ENCODE peak calls at places on chromosome 7, in eight cellular contexts. X is fibroblast of pulmonary artery, L is HCT116, E is cardiac fibroblast, Z is RWPE1, D is H1, Y is CD14-positive monocyte, R is tibial nerve. C is an unnamed sample.

GRCh38 chr7:50706469-50706937 is 76.2 kb downstream of the GRB10 start:
- DNase-seq in Z (peak; percentile 42), E (no peak), D (no peak), R (no peak), L (no peak), X (no peak), Y (no peak), C (no peak)

GRCh38 chr7:135186841-135187253 is 16.3 kb upstream of the CYREN start:
- DNase-seq in L (no peak), R (no peak), Y (peak; percentile 33), Z (no peak), D (no peak), X (no peak), E (no peak), C (no peak)

GRCh38 chr7:98202367-98203195 is 8.7 kb upstream of the BHLHA15 start:
- DNase-seq in Z (no peak), Y (no peak), D (no peak), L (no peak), R (no peak), E (no peak), X (no peak), C (no peak)

GRCh38 chr7:30932562-30932961 is 20.9 kb downstream of the AQP1 start:
- DNase-seq in L (no peak), Y (peak; percentile 28), R (no peak), D (no peak), Z (no peak), E (no peak), X (no peak), C (no peak)

GRCh38 chr7:6419310-6419773 is 28.4 kb downstream of the DAGLB start:
- DNase-seq in R (no peak), Y (no peak), X (no peak), L (no peak), D (no peak), Z (no peak), E (no peak), C (peak; percentile 81)

GRCh38 chr7:39560398-39560797 is 5.8 kb upstream of the YAE1 start:
- DNase-seq in X (peak; percentile 24), Z (no peak), D (no peak), Y (no peak), L (no peak), E (no peak), R (no peak), C (no peak)

GRCh38 chr7:134890246-134891240 is 95.8 kb upstream of the AGBL3 start:
- DNase-seq in Z (peak; percentile 27), R (no peak), L (no peak), D (no peak), X (peak; percentile 69), Y (no peak), E (peak; percentile 71), C (peak; percentile 64)

GRCh38 chr7:137337902-137338301 is 5.6 kb downstream of the PTN start:
- DNase-seq in E (no peak), Z (no peak), D (no peak), X (no peak), L (no peak), Y (no peak), R (no peak), C (no peak)

GRCh38 chr7:44482502-44483485 is 7.7 kb downstream of the NUDCD3 start:
- DNase-seq in D (no peak), Z (no peak), Y (no peak), R (no peak), L (no peak), E (no peak), X (no peak), C (no peak)

GRCh38 chr7:44471850-44472249 is 18.6 kb downstream of the NUDCD3 start:
- DNase-seq in D (no peak), X (no peak), Y (no peak), Z (no peak), R (no peak), E (peak; percentile 19), L (no peak), C (no peak)

GRCh38 chr7:44477955-44478354 is 12.5 kb downstream of the NUDCD3 start:
- DNase-seq in X (no peak), D (no peak), E (no peak), Y (no peak), Z (no peak), R (no peak), L (no peak), C (no peak)

GRCh38 chr7:44473295-44473694 is 17.2 kb downstream of the NUDCD3 start:
- DNase-seq in Y (no peak), X (peak; percentile 47), Z (peak; percentile 77), D (no peak), L (no peak), R (no peak), E (peak; percentile 63), C (no peak)

DNA sequence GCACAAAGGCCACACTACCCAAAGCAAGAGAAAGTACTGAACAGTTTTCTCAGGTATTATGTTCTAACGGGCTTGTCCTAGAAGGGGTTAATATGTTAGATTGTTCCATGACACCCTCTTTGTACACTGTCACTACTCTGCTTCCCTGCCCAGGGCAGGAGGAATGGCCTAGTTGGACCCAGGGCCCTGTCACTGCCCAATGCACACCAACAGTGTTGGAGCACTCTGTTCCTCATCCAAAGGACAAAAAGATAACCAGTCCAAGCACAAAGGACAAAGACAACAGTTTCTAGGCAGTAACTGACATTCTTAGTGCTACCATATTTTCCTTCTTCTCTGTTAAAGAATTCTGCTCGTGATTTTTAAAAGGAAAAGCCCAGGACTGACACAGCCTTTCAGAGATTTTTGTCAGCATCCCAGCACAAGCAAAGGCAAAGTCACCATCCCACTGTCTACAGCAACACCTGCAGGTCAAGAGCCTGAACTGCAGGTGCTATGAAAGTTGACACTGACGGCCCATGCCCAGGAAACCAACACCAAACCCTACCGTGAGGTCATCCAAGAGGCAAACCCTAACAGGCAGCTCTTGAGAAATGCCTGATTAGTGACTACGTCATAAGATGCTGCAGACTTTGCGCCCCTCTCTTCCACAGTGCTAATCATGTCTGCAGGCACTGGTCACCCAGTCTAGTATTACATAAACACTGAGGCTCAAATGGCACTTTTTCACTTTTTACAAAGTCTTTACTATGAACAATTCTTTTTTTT is 13.2 kb downstream of the NUDCD3 start:
- DNase-seq in L (peak; percentile 40), X (peak; percentile 87), D (peak; percentile 65), R (peak; percentile 38), Y (peak; percentile 75), Z (peak; percentile 92), E (peak; percentile 90), C (peak; percentile 48)
- TF ChIP-seq CTCF in L (peak; percentile 92), X (peak; percentile 100), D (peak; percentile 99), R (peak; percentile 93), Y (peak; percentile 88), Z (peak; percentile 95), E (peak; percentile 99), C (peak; percentile 100)

DNA sequence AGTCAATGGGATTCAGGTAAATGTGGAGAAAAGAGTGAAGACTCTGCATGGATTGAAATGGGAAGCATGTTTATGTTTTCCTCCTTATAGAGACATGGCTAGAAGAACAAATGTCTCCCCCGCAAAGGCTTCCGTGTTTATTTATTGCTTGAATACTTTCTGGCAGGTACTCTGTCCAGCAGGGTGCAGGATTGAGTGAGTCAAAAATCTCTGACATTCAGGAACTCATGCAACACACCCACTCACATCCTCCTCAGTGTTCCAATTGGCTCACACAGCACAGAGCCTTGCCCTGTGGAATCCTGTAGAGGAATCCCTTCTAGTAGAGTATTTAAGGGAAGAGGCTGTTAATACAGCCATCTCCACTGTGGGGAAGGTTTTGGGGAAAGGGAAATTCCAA is 290.3 kb upstream of the VWC2 start:
- DNase-seq in E (no peak), X (no peak), R (no peak), Z (no peak), Y (no peak), L (no peak), D (no peak), C (no peak)
- TF ChIP-seq CTCF in E (no peak), X (no peak), R (no peak), Z (no peak), Y (no peak), L (no peak), D (peak; percentile 25), C (no peak)

DNA sequence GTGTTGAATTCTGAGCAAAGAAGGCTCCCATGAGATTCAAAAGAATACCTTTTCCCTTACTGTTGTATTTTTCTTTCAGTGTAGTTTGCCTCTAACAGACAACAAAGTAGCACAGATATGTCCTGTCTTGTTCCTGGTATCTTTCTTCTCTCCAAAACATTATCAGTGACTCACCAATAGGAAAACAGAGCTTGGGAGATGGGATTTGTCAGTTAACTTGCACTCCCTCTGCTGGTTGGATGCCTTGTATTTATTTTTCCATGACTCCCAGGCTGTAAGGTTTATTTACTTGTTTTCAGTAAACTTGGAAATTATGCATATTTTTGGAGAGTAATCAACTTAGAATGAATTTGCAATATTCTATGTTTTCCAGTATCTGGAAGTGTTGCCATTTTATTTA is 129.7 kb downstream of the SAMD9 start:
- DNase-seq in R (peak; percentile 7), D (no peak), E (peak; percentile 74), Y (no peak), Z (peak; percentile 76), X (peak; percentile 72), L (peak; percentile 19), C (peak; percentile 27)
- TF ChIP-seq CTCF in R (no peak), D (peak; percentile 63), E (peak; percentile 31), Y (no peak), Z (peak; percentile 67), X (peak; percentile 46), L (peak; percentile 46), C (peak; percentile 47)

GRCh38 chr7:100476108-100476780 is 2.8 kb downstream of the TSC22D4 start:
- DNase-seq in D (no peak), L (no peak), X (no peak), Y (no peak), R (no peak), Z (no peak), E (no peak), C (no peak)

GRCh38 chr7:100478966-100479660 is at the start of gene TSC22D4:
- DNase-seq in Y (peak; percentile 86), X (peak; percentile 96), R (peak; percentile 95), E (peak; percentile 94), Z (peak; percentile 85), L (peak; percentile 74), D (peak; percentile 90), C (peak; percentile 75)

GRCh38 chr7:100477871-100478248 is 1.2 kb downstream of the TSC22D4 start:
- DNase-seq in X (no peak), D (no peak), R (no peak), L (no peak), E (no peak), Y (no peak), Z (no peak), C (no peak)

GRCh38 chr7:100475549-100475948 is 3.5 kb downstream of the TSC22D4 start:
- DNase-seq in D (no peak), E (no peak), X (no peak), R (peak; percentile 47), Z (no peak), Y (no peak), L (no peak), C (no peak)

DNA sequence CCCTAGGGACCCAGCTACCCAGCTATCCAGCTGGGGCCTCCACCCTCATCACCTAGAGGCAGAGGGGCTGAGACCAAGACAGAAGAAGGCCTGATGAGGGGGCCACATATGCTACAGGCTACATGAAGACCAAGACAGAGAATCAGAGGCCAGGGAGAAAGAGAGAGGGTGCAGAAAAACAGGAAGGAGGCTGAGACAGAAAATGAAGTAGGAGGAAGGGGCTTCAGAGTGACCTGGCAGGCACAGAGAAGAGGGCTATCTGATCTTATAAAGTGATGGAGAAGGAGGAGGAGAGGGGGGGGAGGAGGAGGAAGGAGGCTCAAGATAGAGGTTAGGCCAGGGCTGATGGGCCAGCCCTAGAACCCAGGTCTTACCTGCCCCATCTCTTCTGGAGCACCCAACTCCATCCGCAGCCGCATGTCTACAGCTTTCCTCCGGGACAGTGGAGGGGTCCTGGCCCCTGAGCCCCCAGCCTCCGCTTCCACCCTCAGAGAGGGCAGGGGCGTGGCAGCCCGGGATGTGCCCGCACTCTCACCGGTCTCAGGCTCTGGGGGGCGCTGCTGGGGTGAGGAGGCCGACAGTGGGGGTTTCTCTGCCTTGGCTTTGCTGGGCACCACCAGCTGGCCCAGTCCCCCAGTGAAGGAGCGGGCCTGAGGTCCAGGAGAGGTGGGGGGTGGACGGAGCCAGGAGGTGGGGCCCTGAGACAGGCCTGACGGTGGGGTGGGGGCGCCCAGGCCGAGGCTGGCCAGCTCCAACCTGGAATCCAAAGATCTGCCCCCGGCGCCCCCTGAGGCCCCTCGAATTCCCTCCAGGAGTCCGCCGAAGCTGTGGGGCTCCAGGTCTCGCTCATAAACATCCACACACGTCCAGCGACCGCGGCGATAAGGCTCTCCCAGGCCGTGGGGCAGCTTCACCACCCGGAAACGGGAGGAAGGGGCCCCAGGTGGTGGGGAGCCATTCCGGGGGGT is 1.8 kb downstream of the TSC22D4 start:
- DNase-seq in Y (no peak), R (no peak), Z (no peak), L (no peak), X (no peak), D (no peak), E (no peak), C (no peak)
- TF ChIP-seq CTCF in Y (peak; percentile 30), R (peak; percentile 19), Z (peak; percentile 35), L (peak; percentile 25), X (peak; percentile 30), D (peak; percentile 63), E (peak; percentile 33), C (peak; percentile 35)

C was measured in astrocyte of the cerebellum.